ENCODE peak calls at places on chromosomes 6 and 20, in six cellular contexts. D is dorsolateral prefrontal cortex; Y is HuH-7; T is nucleus accumbens; I is activated T-cell treated with anti-CD3 and anti-CD28 coated beads, Interleukin-2, amount 50 U/mL, for 4 hours; Z is cardiac muscle cell. E is an unnamed sample.
A peak's percentile ranks its signal among the peaks of the same experiment; 100 is the strongest.

GRCh38 chr6:80605165-80605989 is 498.9 kb downstream of the BCKDHB start:
- DNase-seq in D (no peak), Y (peak; percentile 4), I (no peak), T (no peak), Z (peak; percentile 56), E (peak; percentile 3)

GRCh38 chr6:118697554-118697953 is 46.2 kb upstream of the CEP85L start:
- DNase-seq in I (no peak), Y (no peak), Z (no peak), D (no peak), T (no peak), E (no peak)

GRCh38 chr6:33830635-33831240 is 26.9 kb upstream of the MLN start:
- DNase-seq in Z (no peak), Y (no peak), I (no peak), D (no peak), T (no peak), E (no peak)

GRCh38 chr6:62285612-62286469 is at the start of gene KHDRBS2:
- DNase-seq in D (peak; percentile 94), I (no peak), T (peak; percentile 88), Z (peak; percentile 3), Y (no peak), E (no peak)

GRCh38 chr20:8361008-8361652 is 229.1 kb downstream of the PLCB1 start:
- DNase-seq in Y (no peak), T (no peak), D (no peak), Z (peak; percentile 69), I (no peak), E (no peak)

GRCh38 chr6:111973897-111974639 is 79.8 kb upstream of the CCN6 start:
- DNase-seq in D (no peak), Y (no peak), T (no peak), I (no peak), Z (peak; percentile 71), E (no peak)

GRCh38 chr6:159788276-159788675 is 1.1 kb downstream of the TCP1 start:
- DNase-seq in D (no peak), I (no peak), Y (no peak), Z (no peak), T (no peak), E (no peak)

GRCh38 chr20:57659131-57659788 is 39.0 kb upstream of the ZBP1 start:
- DNase-seq in T (no peak), Y (no peak), I (peak; percentile 4), Z (no peak), D (peak; percentile 1), E (no peak)

GRCh38 chr20:47406849-47407682 is 50.6 kb upstream of the ZMYND8 start:
- DNase-seq in I (no peak), T (no peak), Y (no peak), D (no peak), Z (no peak), E (no peak)

GRCh38 chr20:51372176-51372803 is 170.2 kb downstream of the NFATC2 start:
- DNase-seq in D (peak; percentile 50), T (no peak), I (peak; percentile 55), Y (peak; percentile 90), Z (peak; percentile 78), E (peak; percentile 47)

E was measured in dermis microvascular lymphatic vessel endothelial cell.